ENCODE peak calls at places on chromosomes 13 and 19, in five cellular contexts. I, L, X, W and C are unnamed samples.

GRCh38 chr13:23510979-23511735 is 59.1 kb upstream of the TNFRSF19 start:
- DNase-seq in W (no peak), L (no peak), X (no peak), I (peak; percentile 57), C (no peak)

GRCh38 chr19:48780684-48781391 is 25.5 kb downstream of the FGF21 start:
- DNase-seq in L (peak; percentile 62), I (peak; percentile 60), W (no peak), X (no peak), C (no peak)

GRCh38 chr13:114043421-114044053 is 69.7 kb upstream of the C13orf46 start:
- DNase-seq in I (peak; percentile 65), W (peak; percentile 74), L (peak; percentile 85), X (no peak), C (no peak)

GRCh38 chr13:113648218-113648615 is 9.8 kb downstream of the ATP4B start:
- DNase-seq in I (no peak), W (peak; percentile 21), X (peak; percentile 58), L (no peak), C (no peak)

GRCh38 chr19:37902668-37903067 is 3.7 kb downstream of the WDR87 start:
- DNase-seq in I (peak; percentile 93), L (peak; percentile 77), W (peak; percentile 74), X (peak; percentile 90), C (peak; percentile 75)

GRCh38 chr19:43316591-43317319 is 36.7 kb upstream of the CD177 start:
- DNase-seq in W (no peak), X (no peak), I (peak; percentile 83), L (no peak), C (no peak)

GRCh38 chr13:59445812-59446211 is 717.9 kb downstream of the DIAPH3 start:
- DNase-seq in I (no peak), X (no peak), W (no peak), L (no peak), C (no peak)

GRCh38 chr13:21124853-21125252 is 51.5 kb downstream of the SKA3 start:
- DNase-seq in X (no peak), L (no peak), I (peak; percentile 69), W (no peak), C (no peak)

GRCh38 chr13:32208860-32209259 is 106.3 kb downstream of the ZAR1L start:
- DNase-seq in L (no peak), X (peak; percentile 88), W (no peak), I (no peak), C (no peak)

GRCh38 chr19:343941-344624 is 513 bp downstream of the MIER2 start:
- DNase-seq in I (peak; percentile 64), X (peak; percentile 79), L (no peak), W (no peak), C (no peak)

GRCh38 chr19:50949792-50950320 is 3.0 kb downstream of the KLK5 start:
- DNase-seq in X (no peak), W (no peak), L (no peak), I (no peak), C (no peak)

GRCh38 chr19:42569193-42569592 is 25.5 kb downstream of the CEACAM8 start:
- DNase-seq in X (no peak), L (no peak), I (no peak), W (no peak), C (no peak)

GRCh38 chr19:49520705-49521319 is 7.0 kb upstream of the RCN3 start:
- DNase-seq in W (peak; percentile 53), L (peak; percentile 63), X (no peak), I (no peak), C (peak; percentile 49)

GRCh38 chr19:5131866-5132561 is 163.1 kb downstream of the KDM4B start:
- DNase-seq in W (no peak), L (no peak), X (no peak), I (peak; percentile 71), C (no peak)

GRCh38 chr19:48806518-48806817 is 4.4 kb downstream of the BCAT2 start:
- DNase-seq in L (no peak), I (no peak), X (no peak), W (no peak), C (no peak)

GRCh38 chr13:51697181-51697580 is 106.8 kb downstream of the DHRS12 start:
- DNase-seq in X (no peak), W (no peak), I (no peak), L (no peak), C (no peak)

GRCh38 chr19:13181747-13182388 is 31.7 kb downstream of the IER2 start:
- DNase-seq in L (no peak), W (peak; percentile 83), X (peak; percentile 86), I (peak; percentile 66), C (peak; percentile 58)

GRCh38 chr13:94764576-94765321 is 52.4 kb upstream of the SOX21 start:
- DNase-seq in L (no peak), X (no peak), W (no peak), I (no peak), C (no peak)

GRCh38 chr13:73140804-73141203 is 82.0 kb downstream of the KLF5 start:
- DNase-seq in W (no peak), X (no peak), I (no peak), L (no peak), C (no peak)

GRCh38 chr13:92103673-92104296 is 705.4 kb downstream of the GPC5 start:
- DNase-seq in I (peak; percentile 13), W (no peak), L (no peak), X (no peak), C (no peak)

GRCh38 chr13:78024996-78025395 is 106.4 kb upstream of the EDNRB start:
- DNase-seq in L (no peak), W (no peak), I (no peak), X (no peak), C (no peak)

DNA sequence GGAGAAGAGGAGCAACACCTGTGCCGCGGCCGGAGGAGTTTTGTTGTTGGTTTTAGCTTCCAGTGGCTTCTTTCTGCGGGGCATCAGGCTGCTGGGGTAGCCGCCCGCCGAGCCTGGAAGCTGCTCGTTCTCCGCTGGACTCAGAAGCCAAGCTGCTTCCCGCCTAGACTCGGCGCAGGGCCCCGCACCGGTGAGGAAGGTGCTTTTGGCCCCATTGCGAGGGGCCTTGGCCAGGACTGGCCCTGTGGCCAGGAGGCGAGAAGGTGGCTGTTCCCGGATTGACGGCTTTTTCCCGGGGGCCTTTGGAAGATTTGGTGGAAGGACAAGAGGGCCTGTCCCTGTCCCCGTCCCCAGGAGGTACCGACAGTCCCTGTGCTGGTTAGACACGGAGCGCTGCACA is 28.8 kb downstream of the CERS1 start:
- DNase-seq in L (no peak), I (no peak), W (peak; percentile 22), X (no peak), C (no peak)
- H3K27ac ChIP-seq in L (no peak overlapping the region), I (no peak overlapping the region), W (no peak overlapping the region), X (no peak overlapping the region), C (no peak overlapping the region)

DNA sequence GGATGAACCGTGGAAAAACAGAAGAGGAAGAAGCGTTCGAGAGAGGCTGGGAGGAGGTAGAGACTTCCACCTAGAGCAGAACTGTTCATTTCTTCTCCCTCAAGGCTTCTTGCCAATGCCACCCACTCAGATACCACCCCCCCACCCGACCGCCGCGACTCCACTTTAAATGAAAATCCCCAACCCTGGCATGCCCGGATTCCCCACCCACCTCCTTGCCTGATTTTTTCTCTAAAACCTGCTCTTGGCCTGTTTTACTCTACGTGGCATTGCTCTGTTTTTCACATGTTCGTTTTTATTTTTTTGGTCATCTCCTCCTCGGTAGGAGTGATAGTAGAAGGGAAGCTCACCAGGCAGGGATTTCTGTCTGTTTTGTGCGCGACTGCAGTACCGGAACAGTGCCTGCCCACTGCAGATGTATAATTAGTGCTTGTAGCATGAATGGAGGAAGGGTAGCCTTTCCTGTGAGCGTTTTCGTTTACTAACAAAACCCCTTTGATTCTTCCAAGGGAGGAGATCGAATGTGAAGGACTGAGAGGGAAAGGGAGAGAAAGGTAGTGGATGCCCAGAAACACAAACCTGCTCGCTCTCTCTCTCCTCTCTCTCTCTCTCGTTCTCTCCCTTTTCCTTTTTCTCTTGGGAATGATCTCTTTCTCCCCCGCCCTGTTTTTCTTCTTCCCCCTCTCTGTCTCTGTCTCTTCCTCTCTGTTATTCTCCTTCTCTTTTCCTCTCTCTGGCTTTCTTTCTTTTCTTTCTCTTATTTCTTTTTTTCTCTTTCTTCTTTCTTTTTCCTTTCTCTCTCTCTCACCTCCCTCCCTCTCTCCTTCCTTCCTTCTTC is 2.2 kb downstream of the CD70 start:
- DNase-seq in X (no peak), W (no peak), L (no peak), I (no peak), C (no peak)
- H3K4me3 ChIP-seq in X (no peak overlapping the region), W (no peak overlapping the region), L (no peak overlapping the region), I (no peak overlapping the region), C (no peak overlapping the region)

GRCh38 chr13:41005709-41006108 is 13.4 kb downstream of the ELF1 start:
- DNase-seq in W (no peak), X (no peak), I (no peak), L (no peak), C (no peak)

GRCh38 chr13:41006951-41007350 is 12.2 kb downstream of the ELF1 start:
- DNase-seq in I (no peak), X (no peak), L (no peak), W (no peak), C (no peak)

GRCh38 chr13:41006296-41006695 is 12.8 kb downstream of the ELF1 start:
- DNase-seq in X (no peak), L (no peak), W (no peak), I (no peak), C (no peak)

GRCh38 chr13:41007359-41008118 is 11.6 kb downstream of the ELF1 start:
- DNase-seq in L (no peak), W (no peak), I (no peak), X (no peak), C (no peak)

GRCh38 chr13:41004875-41005693 is 14.0 kb downstream of the ELF1 start:
- DNase-seq in X (no peak), I (no peak), L (no peak), W (no peak), C (no peak)
- H3K27ac ChIP-seq in X (no peak overlapping the region), I (peak overlapping the region; percentile 45), L (no peak overlapping the region), W (no peak overlapping the region), C (no peak overlapping the region)

GRCh38 chr19:55254625-55254977 is 4.2 kb downstream of the PPP6R1 start:
- DNase-seq in X (no peak), W (no peak), L (no peak), I (no peak), C (no peak)

GRCh38 chr19:55255618-55256423 is 3.0 kb downstream of the PPP6R1 start:
- DNase-seq in X (no peak), I (no peak), W (no peak), L (no peak), C (peak; percentile 77)

GRCh38 chr19:55252760-55253159 is 6.1 kb downstream of the PPP6R1 start:
- DNase-seq in L (no peak), W (no peak), X (no peak), I (no peak), C (peak; percentile 40)

GRCh38 chr19:55253264-55253663 is 5.6 kb downstream of the PPP6R1 start:
- DNase-seq in I (no peak), L (no peak), X (no peak), W (no peak), C (peak; percentile 35)

DNA sequence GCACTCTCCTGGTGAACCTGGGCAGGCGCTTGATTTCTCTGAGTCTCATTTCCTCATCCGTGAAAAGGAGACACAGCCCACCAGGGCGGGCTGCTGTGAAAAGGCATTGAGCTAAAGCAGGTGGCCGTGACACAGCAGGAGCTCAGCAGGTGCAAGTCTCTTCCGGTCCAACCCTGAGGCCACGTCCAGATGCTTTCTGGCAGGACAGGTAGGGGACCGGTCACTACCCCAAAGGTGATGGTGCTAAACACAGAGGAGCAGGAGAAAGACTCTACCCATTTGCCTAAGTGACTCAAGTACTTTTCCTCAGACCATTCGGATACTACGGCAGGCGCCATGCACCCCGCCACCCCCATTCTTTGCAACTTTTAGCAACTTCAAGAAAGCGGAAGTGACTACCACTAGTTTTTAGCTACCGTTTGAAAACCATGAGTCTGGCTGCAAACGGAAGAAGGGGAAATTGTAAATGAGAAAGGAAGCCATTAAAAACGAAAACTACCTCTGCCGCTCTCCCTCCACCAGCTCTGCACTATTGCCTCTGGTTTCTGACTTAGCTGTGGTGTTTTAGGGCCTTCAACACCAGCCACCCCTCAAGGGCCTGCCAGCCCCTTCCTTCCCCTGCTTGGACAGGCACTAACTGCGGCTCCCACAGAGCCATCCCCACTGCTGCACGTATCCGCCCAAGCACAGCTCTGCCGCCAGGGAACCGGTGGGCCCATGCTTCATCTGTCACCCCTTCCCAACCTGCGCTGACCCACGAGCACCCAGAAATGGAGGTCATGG is 4.8 kb downstream of the PPP6R1 start:
- DNase-seq in W (no peak), I (no peak), L (no peak), X (no peak), C (no peak)
- H3K4me3 ChIP-seq in W (peak overlapping the region; percentile 39), I (no peak overlapping the region), L (peak overlapping the region; percentile 18), X (no peak overlapping the region), C (no peak overlapping the region)